ENCODE peak calls at places on chromosomes 16 and 17, in four cellular contexts. E is suprapubic skin, R is tibial nerve, X is transverse colon. P is an unnamed sample.

GRCh38 chr16:70779361-70779760 is 21.6 kb downstream of the VAC14 start:
- DNase-seq in X (no peak), R (no peak), E (no peak), P (no peak)

GRCh38 chr17:63423251-63423950 is 22.7 kb downstream of the CYB561 start:
- DNase-seq in X (no peak), E (no peak), R (no peak), P (no peak)

GRCh38 chr17:51860934-51861561 is 297.5 kb downstream of the CA10 start:
- DNase-seq in X (peak; percentile 47), R (no peak), E (no peak), P (no peak)

GRCh38 chr17:75516619-75517276 is 420 bp downstream of the TSEN54 start:
- DNase-seq in R (no peak), E (no peak), X (peak; percentile 41), P (no peak)

GRCh38 chr17:74806334-74806733 is 30.2 kb upstream of the NAT9 start:
- DNase-seq in X (no peak), E (no peak), R (no peak), P (no peak)

GRCh38 chr16:89363621-89364393 is 126.6 kb downstream of the ANKRD11 start:
- DNase-seq in R (no peak), E (no peak), X (peak; percentile 51), P (no peak)

GRCh38 chr17:16880121-16880842 is 91.6 kb downstream of the TNFRSF13B start:
- DNase-seq in E (peak; percentile 65), X (no peak), R (no peak), P (no peak)

GRCh38 chr17:64385187-64386083 is 5.2 kb downstream of the PECAM1 start:
- DNase-seq in R (peak; percentile 69), X (peak; percentile 48), E (no peak), P (no peak)

GRCh38 chr17:29074488-29074887 is 31.5 kb downstream of the PIPOX start:
- DNase-seq in R (no peak), X (no peak), E (no peak), P (no peak)

GRCh38 chr17:58694302-58694701 is 1.9 kb downstream of the RAD51C start:
- DNase-seq in R (no peak), E (no peak), X (no peak), P (no peak)

GRCh38 chr16:14303654-14304394 is 232.7 kb downstream of the MRTFB start:
- DNase-seq in E (no peak), X (peak; percentile 27), R (no peak), P (no peak)

GRCh38 chr17:538096-538973 is 176.3 kb downstream of the VPS53 start:
- DNase-seq in R (no peak), X (no peak), E (no peak), P (no peak)
- TF ChIP-seq EP300 in R (no peak), X (no peak), E (no peak), P (no peak)

DNA sequence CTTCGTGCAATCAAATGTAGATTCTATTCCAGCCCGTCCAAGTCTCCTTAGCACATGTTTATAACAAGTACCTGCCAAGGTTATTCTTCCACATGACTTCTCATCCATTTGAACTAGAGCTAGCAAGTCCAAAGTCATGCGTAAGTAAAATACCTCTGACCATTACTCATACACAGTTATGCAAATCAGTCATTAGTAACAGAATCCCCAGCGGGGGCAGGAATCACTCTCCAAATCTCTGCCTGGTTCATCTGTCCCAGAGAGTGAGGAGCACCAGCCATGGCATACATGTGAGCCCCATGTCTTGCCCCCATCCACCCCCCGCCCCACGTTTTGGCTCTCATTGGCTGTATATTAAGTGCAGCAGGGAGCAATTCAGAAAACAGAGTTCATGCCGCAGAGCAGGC is 27.7 kb downstream of the SRL start:
- DNase-seq in E (no peak), X (peak; percentile 15), R (no peak), P (no peak)
- TF ChIP-seq EP300 in E (no peak), X (no peak), R (no peak), P (no peak)

GRCh38 chr16:77873066-77873465 is 84.7 kb downstream of the VAT1L start:
- DNase-seq in R (no peak), X (no peak), E (no peak), P (no peak)

GRCh38 chr16:77874347-77874746 is 86.0 kb downstream of the VAT1L start:
- DNase-seq in E (no peak), R (no peak), X (no peak), P (no peak)

GRCh38 chr16:77876776-77877175 is 88.4 kb downstream of the VAT1L start:
- DNase-seq in R (no peak), E (no peak), X (no peak), P (no peak)

GRCh38 chr16:77881355-77882003 is 93.1 kb downstream of the VAT1L start:
- DNase-seq in X (no peak), R (no peak), E (no peak), P (no peak)

GRCh38 chr16:77877712-77878111 is 89.3 kb downstream of the VAT1L start:
- DNase-seq in X (no peak), R (no peak), E (no peak), P (no peak)
- TF ChIP-seq EP300 in X (no peak), R (no peak), E (no peak), P (no peak)

GRCh38 chr16:72744064-72744793 is 303.7 kb downstream of the ZFHX3 start:
- DNase-seq in E (no peak), X (no peak), R (no peak), P (no peak)
- TF ChIP-seq EP300 in E (no peak), X (no peak), R (no peak), P (no peak)

DNA sequence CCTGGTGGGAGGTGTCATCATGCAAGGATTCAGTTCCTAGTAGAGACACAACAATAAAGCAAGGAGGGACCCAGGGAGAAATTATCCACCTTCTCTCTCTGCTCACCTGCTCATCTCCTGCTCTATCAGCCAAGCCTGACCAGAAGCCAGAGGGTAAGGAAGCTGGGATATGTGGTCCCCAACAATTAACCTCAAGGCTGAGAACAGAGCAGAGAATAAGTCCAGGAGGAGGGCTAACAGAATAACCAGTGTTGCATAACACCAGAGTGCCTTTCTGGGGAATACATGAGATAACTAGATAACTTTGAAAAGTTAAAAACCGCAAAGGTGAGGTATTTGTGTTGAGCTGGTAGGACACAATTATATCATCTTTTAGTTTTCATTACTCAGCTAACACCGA is 180.8 kb downstream of the SALL1 start:
- DNase-seq in E (no peak), R (no peak), X (no peak), P (no peak)
- TF ChIP-seq EP300 in E (no peak), R (no peak), X (no peak), P (no peak)

GRCh38 chr16:85248857-85249256 is 136.6 kb upstream of the CIBAR2 start:
- DNase-seq in X (no peak), E (no peak), R (no peak), P (no peak)
- TF ChIP-seq EP300 in X (no peak), E (no peak), R (no peak), P (no peak)

GRCh38 chr17:78862073-78863023 is 21.7 kb upstream of the USP36 start:
- DNase-seq in R (peak; percentile 90), E (peak; percentile 92), X (peak; percentile 73), P (peak; percentile 97)
- TF ChIP-seq EP300 in R (no peak), E (no peak), X (no peak), P (no peak)

GRCh38 chr17:40122944-40123810 is 1.4 kb downstream of the MSL1 start:
- DNase-seq in R (peak; percentile 26), E (no peak), X (peak; percentile 57), P (no peak)
- TF ChIP-seq EP300 in R (no peak), E (no peak), X (no peak), P (no peak)

GRCh38 chr17:2637422-2637821 is 44.0 kb downstream of the PAFAH1B1 start:
- DNase-seq in R (no peak), X (no peak), E (no peak), P (no peak)

GRCh38 chr17:2635675-2636074 is 42.2 kb downstream of the PAFAH1B1 start:
- DNase-seq in R (no peak), X (no peak), E (no peak), P (no peak)

GRCh38 chr17:2635241-2635640 is 41.8 kb downstream of the PAFAH1B1 start:
- DNase-seq in E (no peak), R (no peak), X (no peak), P (no peak)

GRCh38 chr17:2636169-2636930 is 42.9 kb downstream of the PAFAH1B1 start:
- DNase-seq in R (no peak), E (no peak), X (no peak), P (no peak)

GRCh38 chr17:2634361-2634960 is 41.0 kb downstream of the PAFAH1B1 start:
- DNase-seq in X (peak; percentile 41), R (no peak), E (no peak), P (no peak)
- TF ChIP-seq EP300 in X (no peak), R (no peak), E (no peak), P (no peak)

P was measured in esophagus muscularis mucosa.